ENCODE peak calls at places on chromosomes 6 and 20, in seven cellular contexts. L is endothelial cell of umbilical vein, Z is GM13977, J is putamen, C is BJ, O is activated T-cell treated with anti-CD3 and anti-CD28 coated beads for 1 hour, P is iPS-NIHi11. X is an unnamed sample.

GRCh38 chr20:17287503-17287902 is 60.7 kb downstream of the PCSK2 start:
- DNase-seq in L (no peak), Z (no peak), J (no peak), C (no peak), O (no peak), P (peak), X (no peak)

GRCh38 chr6:76162811-76163210 is 90.3 kb upstream of the IMPG1 start:
- DNase-seq in L (no peak), Z (no peak), J (no peak), C (no peak), O (no peak), P (no peak), X (no peak)

GRCh38 chr20:33993800-33994623 is at the start of gene RALY:
- DNase-seq in L (peak), Z (peak), J (peak), C (no peak), O (peak), P (peak), X (peak)

GRCh38 chr6:143187173-143187908 is 126.7 kb downstream of the AIG1 start:
- DNase-seq in L (no peak), Z (no peak), J (no peak), C (peak), O (no peak), P (no peak), X (no peak)

GRCh38 chr6:9417400-9417799 is 982.1 kb upstream of the SLC35B3 start:
- DNase-seq in L (no peak), Z (no peak), J (no peak), C (no peak), O (no peak), P (no peak), X (no peak)

GRCh38 chr6:42177514-42178364 is 4.6 kb downstream of the GUCA1A start:
- DNase-seq in L (no peak), Z (no peak), J (peak), C (no peak), O (no peak), P (peak), X (no peak)

GRCh38 chr20:50338479-50339195 is 148.0 kb downstream of the CEBPB start:
- DNase-seq in L (no peak), Z (peak), J (no peak), C (no peak), O (no peak), P (peak), X (no peak)

GRCh38 chr6:45032426-45032825 is 295.7 kb upstream of the RUNX2 start:
- DNase-seq in L (no peak), Z (no peak), J (no peak), C (no peak), O (no peak), P (no peak), X (no peak)

GRCh38 chr6:56661298-56661697 is 18.6 kb upstream of the DST start:
- DNase-seq in L (no peak), Z (no peak), J (no peak), C (no peak), O (no peak), P (peak), X (no peak)

GRCh38 chr6:73180718-73181619 is 44.3 kb downstream of the KHDC1L start:
- DNase-seq in L (peak), Z (peak), J (peak), C (peak), O (no peak), P (peak), X (peak)